ENCODE peak calls at places on chromosomes 3 and 15, in ten cellular contexts. N, F, O, R, Z, A, L, Q, Y and S are unnamed samples.
A peak's percentile ranks its signal among the peaks of the same experiment; 100 is the strongest.

GRCh38 chr3:127448671-127449070 is 141.9 kb downstream of the TPRA1 start:
- DNase-seq in Q (no peak), Y (no peak), O (no peak), L (no peak), Z (no peak), R (no peak), F (no peak), N (no peak), A (no peak), S (no peak)

GRCh38 chr15:39887832-39888231 is 32.2 kb downstream of the GPR176 start:
- DNase-seq in Y (peak; percentile 65), Z (no peak), L (peak; percentile 76), F (peak; percentile 40), N (no peak), A (peak; percentile 61), Q (peak; percentile 77), O (peak; percentile 55), R (no peak), S (no peak)

GRCh38 chr3:30440880-30441279 is 165.5 kb upstream of the TGFBR2 start:
- DNase-seq in O (no peak), L (no peak), A (no peak), F (no peak), Q (no peak), Z (no peak), Y (no peak), N (peak; percentile 73), R (no peak), S (peak; percentile 10)

GRCh38 chr3:155321418-155321817 is 27.9 kb upstream of the STRIT1 start:
- DNase-seq in R (no peak), Y (no peak), L (no peak), A (no peak), N (no peak), F (no peak), Z (no peak), O (no peak), Q (peak; percentile 38), S (no peak)

GRCh38 chr15:82874267-82874666 is 64.8 kb downstream of the WHAMM start:
- DNase-seq in Y (no peak), N (no peak), A (no peak), R (no peak), O (no peak), F (no peak), Z (no peak), L (no peak), Q (no peak), S (no peak)

GRCh38 chr3:194685723-194686413 is at the start of gene FAM43A:
- DNase-seq in Y (peak; percentile 97), Z (peak; percentile 58), Q (peak; percentile 96), A (peak; percentile 89), F (peak; percentile 74), L (peak; percentile 97), O (peak; percentile 95), R (no peak), N (peak; percentile 94), S (peak; percentile 91)

GRCh38 chr15:83053151-83053550 is 13.9 kb downstream of the BTBD1 start:
- DNase-seq in N (peak; percentile 65), O (peak; percentile 76), Z (no peak), L (peak; percentile 60), F (peak; percentile 50), Q (peak; percentile 79), A (peak; percentile 29), R (no peak), Y (peak; percentile 36), S (no peak)

GRCh38 chr15:99120050-99120777 is 15.3 kb downstream of the SYNM start:
- DNase-seq in A (no peak), L (no peak), F (no peak), O (no peak), R (no peak), N (no peak), Q (no peak), Y (no peak), Z (no peak), S (no peak)

GRCh38 chr15:81343371-81343770 is 19.4 kb upstream of the STARD5 start:
- DNase-seq in R (no peak), F (no peak), Q (no peak), L (no peak), Y (no peak), O (no peak), A (no peak), Z (no peak), N (no peak), S (no peak)

GRCh38 chr3:159263750-159264561 is 462.1 kb downstream of the MFSD1 start:
- DNase-seq in Z (no peak), L (peak; percentile 72), O (peak; percentile 73), A (peak; percentile 69), Y (peak; percentile 48), R (no peak), F (no peak), Q (peak; percentile 58), N (peak; percentile 34), S (peak; percentile 61)

GRCh38 chr15:71186267-71186666 is 71.0 kb downstream of the THSD4 start:
- DNase-seq in Y (no peak), A (no peak), L (no peak), Q (no peak), N (no peak), F (no peak), Z (no peak), O (no peak), R (no peak), S (no peak)

GRCh38 chr15:79956354-79956939 is 14.5 kb downstream of the BCL2A1 start:
- DNase-seq in R (no peak), N (no peak), O (no peak), Z (no peak), L (no peak), Y (no peak), F (no peak), A (no peak), Q (peak; percentile 31), S (no peak)

DNA sequence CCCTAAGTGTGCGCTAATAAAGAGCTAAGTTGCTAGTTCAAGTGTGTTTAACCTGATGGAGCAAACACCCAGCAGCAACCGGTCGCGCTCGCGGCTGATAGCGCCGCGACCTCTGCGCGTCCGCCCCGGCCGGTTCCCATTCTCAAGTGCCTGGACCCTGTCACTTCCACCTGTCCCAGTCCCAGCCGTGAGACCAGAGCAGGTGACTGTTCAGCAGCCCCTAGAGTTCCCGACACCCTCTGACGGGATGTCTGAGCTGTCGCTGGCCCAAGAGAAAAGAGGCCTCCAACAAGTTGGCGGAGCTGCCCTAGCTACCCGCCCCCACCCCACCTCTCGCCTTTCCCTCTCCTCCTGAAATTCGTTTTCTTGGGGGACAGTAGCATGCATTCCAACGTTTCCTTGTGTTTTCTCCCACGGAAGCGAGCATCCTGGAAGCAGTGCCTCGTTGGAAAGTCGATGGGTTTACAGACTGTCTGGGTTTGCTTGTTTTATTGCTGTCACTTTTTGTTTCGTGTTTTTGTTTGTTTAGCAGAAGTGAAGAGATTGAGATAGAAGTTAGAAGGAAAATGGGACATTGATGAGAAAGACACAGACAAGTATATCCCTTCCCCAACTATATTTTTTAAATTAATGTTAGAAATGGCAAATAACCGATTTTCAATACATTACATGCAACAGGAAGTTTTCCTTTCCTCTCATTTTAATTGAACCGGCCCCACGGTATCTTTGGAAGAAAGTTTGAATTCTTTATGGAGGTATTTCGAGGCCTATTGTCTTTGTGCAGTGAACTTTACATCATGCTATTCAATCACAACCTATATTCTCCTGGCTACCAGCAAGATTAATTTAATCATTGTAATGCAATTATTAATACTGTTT is 3.2 kb upstream of the MECOM start:
- DNase-seq in Q (peak; percentile 17), Z (no peak), L (no peak), F (no peak), A (no peak), N (no peak), R (no peak), Y (no peak), O (no peak), S (peak; percentile 56)
- TF ChIP-seq EZH2 in Q (peak; percentile 64), Z (peak; percentile 92), L (no peak), F (no peak), A (no peak), N (peak; percentile 65), R (peak; percentile 21), Y (no peak), O (peak; percentile 87), S (peak; percentile 81)

DNA sequence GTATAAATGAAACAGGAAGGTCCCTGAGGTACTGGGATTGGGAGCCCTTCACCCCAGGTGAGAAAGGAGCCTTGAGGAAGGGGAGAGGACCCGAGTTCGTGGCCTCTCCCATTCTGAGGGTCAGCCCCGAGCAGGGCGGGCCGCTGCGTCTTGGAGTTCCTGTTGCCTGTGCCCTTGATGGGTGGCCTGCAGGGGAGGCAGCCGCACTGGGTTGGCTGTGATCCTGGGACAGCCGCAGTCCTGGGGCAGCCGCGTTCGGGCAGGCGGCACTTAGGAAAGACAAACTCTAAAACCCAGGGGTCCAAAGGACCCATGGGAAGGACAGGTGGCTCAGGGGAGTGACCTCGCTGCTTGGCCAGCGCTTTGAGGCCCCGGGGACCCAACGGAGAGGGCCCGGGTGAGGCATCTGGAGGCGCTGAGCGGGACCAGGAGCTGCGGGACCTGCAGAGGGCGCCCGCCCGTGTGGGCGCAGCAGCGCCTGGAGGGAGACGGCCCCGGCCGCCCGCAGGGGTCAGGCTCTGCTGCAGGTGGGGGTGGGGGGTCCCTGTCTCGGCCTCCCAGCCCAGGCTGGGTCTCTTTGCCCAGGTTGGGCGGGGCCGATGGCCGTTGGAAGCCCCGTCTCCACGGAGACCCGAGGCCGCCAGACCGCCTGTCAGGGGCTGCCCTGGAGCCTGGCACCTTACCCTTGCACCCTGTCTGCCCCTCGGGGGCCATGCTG is 65.1 kb downstream of the HMCES start:
- DNase-seq in R (no peak), Q (peak; percentile 20), L (no peak), Z (no peak), N (no peak), F (no peak), Y (peak; percentile 23), O (peak; percentile 71), A (peak; percentile 76), S (peak; percentile 77)
- TF ChIP-seq EZH2 in R (no peak), Q (no peak), L (no peak), Z (no peak), N (no peak), F (no peak), Y (no peak), O (no peak), A (no peak), S (no peak)

GRCh38 chr3:38028621-38029361 is 651 bp downstream of the PLCD1 start:
- DNase-seq in F (no peak), Y (no peak), A (peak; percentile 42), O (peak; percentile 70), R (no peak), L (no peak), Z (no peak), Q (no peak), N (no peak), S (peak; percentile 78)
- TF ChIP-seq EZH2 in F (no peak), Y (no peak), A (no peak), O (no peak), R (no peak), L (no peak), Z (peak; percentile 59), Q (no peak), N (no peak), S (peak; percentile 40)

DNA sequence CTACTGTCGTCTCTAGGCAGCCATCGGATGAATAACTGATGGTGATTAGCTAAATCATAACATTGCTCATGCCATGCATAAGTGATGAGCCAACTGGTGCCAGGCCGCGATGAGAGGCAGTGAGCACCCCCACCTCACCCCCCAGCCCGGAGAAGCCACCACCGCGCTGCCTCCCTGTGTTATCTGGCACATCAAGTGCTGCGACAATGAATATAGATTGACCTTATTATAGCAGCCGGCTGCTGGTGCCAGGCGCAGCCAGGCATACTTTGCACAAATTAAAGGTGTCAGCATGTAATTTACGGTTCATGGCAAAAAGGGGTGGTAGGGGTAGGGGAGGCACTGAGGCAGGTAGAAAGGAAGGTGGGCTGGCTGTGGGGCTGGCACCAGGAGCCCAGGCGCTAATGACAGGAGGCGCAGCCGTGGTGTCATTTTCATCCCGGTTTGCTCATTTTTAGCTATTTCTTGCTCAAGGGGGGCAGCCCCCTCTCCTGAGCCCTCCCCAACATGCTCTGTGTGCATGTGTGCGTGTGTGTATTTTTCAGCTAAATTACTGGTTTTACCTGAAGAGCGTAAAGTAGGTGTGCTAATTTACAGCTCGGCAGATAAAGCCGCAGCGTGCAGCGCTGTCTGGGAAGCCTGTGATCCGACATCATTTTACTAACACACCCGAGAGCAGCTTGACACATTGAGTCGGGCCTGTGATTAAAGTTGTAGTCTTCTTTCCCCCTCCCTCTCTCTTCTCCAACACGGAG is 212.1 kb downstream of the RPLP1 start:
- DNase-seq in F (no peak), O (no peak), Q (no peak), Y (no peak), L (no peak), Z (no peak), N (no peak), A (no peak), R (no peak), S (no peak)
- TF ChIP-seq EZH2 in F (no peak), O (no peak), Q (no peak), Y (no peak), L (no peak), Z (no peak), N (no peak), A (no peak), R (no peak), S (no peak)